ENCODE peak calls at places on chromosome 12, in nine cellular contexts. O, X, S, T, P, N, L, Z and U are unnamed samples.

GRCh38 chr12:96438330-96438729 is 38.1 kb upstream of the CDK17 start:
- DNase-seq in X (no peak), Z (no peak), P (no peak), L (no peak), S (no peak), T (no peak), O (no peak), N (no peak), U (no peak)

GRCh38 chr12:31859232-31859977 is 99.8 kb upstream of the RESF1 start:
- DNase-seq in T (no peak), L (no peak), S (no peak), X (no peak), N (no peak), O (peak; percentile 8), Z (no peak), P (no peak), U (no peak)

GRCh38 chr12:89212339-89212771 is 139.9 kb downstream of the DUSP6 start:
- DNase-seq in O (peak; percentile 16), L (no peak), Z (peak; percentile 31), N (no peak), P (no peak), X (no peak), T (peak; percentile 23), S (no peak), U (no peak)

GRCh38 chr12:14824012-14824634 is 10.1 kb upstream of the SMCO3 start:
- DNase-seq in S (no peak), P (no peak), N (peak; percentile 56), T (no peak), X (no peak), Z (peak; percentile 72), O (no peak), L (no peak), U (no peak)

GRCh38 chr12:4242595-4242994 is 31.0 kb upstream of the CCND2 start:
- DNase-seq in N (no peak), O (no peak), P (no peak), L (no peak), Z (no peak), S (no peak), X (no peak), T (no peak), U (no peak)

GRCh38 chr12:56682323-56682722 is 5.8 kb downstream of the PTGES3 start:
- DNase-seq in X (no peak), O (no peak), S (no peak), Z (no peak), T (no peak), L (no peak), P (no peak), N (no peak), U (no peak)

GRCh38 chr12:57459750-57460400 is at the start of gene GLI1:
- DNase-seq in Z (no peak), X (no peak), S (no peak), L (peak; percentile 41), P (peak; percentile 82), T (no peak), N (no peak), O (no peak), U (no peak)

GRCh38 chr12:42859612-42860011 is 270.1 kb upstream of the PRICKLE1 start:
- DNase-seq in P (no peak), O (no peak), S (no peak), T (no peak), Z (no peak), L (peak; percentile 9), N (no peak), X (no peak), U (no peak)

GRCh38 chr12:130613131-130613530 is 103.0 kb downstream of the RIMBP2 start:
- DNase-seq in S (no peak), T (no peak), L (no peak), O (no peak), Z (no peak), X (no peak), P (no peak), N (no peak), U (no peak)

GRCh38 chr12:111785651-111786050 is 18.9 kb downstream of the ALDH2 start:
- DNase-seq in X (no peak), P (no peak), L (no peak), S (no peak), Z (no peak), T (no peak), N (no peak), O (no peak), U (no peak)

GRCh38 chr12:125983784-125984510 is 918.7 kb downstream of the AACS start:
- DNase-seq in T (no peak), X (no peak), Z (no peak), S (no peak), N (peak; percentile 4), L (no peak), P (peak; percentile 94), O (no peak), U (no peak)

GRCh38 chr12:31234053-31234835 is 91.7 kb downstream of the SINHCAF start:
- DNase-seq in Z (no peak), P (no peak), T (no peak), S (no peak), X (no peak), L (no peak), N (no peak), O (no peak), U (no peak)

GRCh38 chr12:25005376-25005775 is 56.5 kb upstream of the BCAT1 start:
- DNase-seq in S (no peak), N (no peak), T (no peak), L (no peak), O (no peak), X (no peak), Z (no peak), P (no peak), U (no peak)

GRCh38 chr12:108850854-108851573 is 6.4 kb downstream of the SSH1 start:
- DNase-seq in Z (no peak), T (peak; percentile 57), L (no peak), P (no peak), N (no peak), S (no peak), O (no peak), X (no peak), U (no peak)

GRCh38 chr12:42361909-42362706 is 36.1 kb downstream of the PPHLN1 start:
- DNase-seq in S (no peak), P (no peak), O (no peak), Z (peak; percentile 24), N (no peak), L (no peak), T (no peak), X (no peak), U (no peak)

GRCh38 chr12:132523576-132524331 is 33.8 kb downstream of the FBRSL1 start:
- DNase-seq in O (peak; percentile 73), S (peak; percentile 28), P (peak; percentile 75), L (peak; percentile 78), Z (peak; percentile 35), T (peak; percentile 58), X (no peak), N (peak; percentile 48), U (no peak)
- TF ChIP-seq CTCF in O (peak; percentile 79), S (peak; percentile 89), P (peak; percentile 85), L (peak; percentile 73), Z (peak; percentile 83), T (peak; percentile 70), X (peak; percentile 88), N (peak; percentile 55), U (peak; percentile 84)

GRCh38 chr12:29780084-29780483 is 3.7 kb downstream of the TMTC1 start:
- DNase-seq in O (no peak), S (no peak), N (no peak), T (no peak), X (no peak), P (no peak), Z (no peak), L (no peak), U (no peak)

GRCh38 chr12:29781176-29781575 is 2.6 kb downstream of the TMTC1 start:
- DNase-seq in S (no peak), P (no peak), O (no peak), Z (no peak), T (no peak), L (no peak), X (no peak), N (no peak), U (no peak)

GRCh38 chr12:29782821-29783772 is 645 bp downstream of the TMTC1 start:
- DNase-seq in L (peak; percentile 19), P (peak; percentile 77), O (no peak), X (no peak), Z (no peak), N (peak; percentile 45), S (peak; percentile 39), T (peak; percentile 32), U (no peak)

GRCh38 chr12:29782285-29782820 is 1.4 kb downstream of the TMTC1 start:
- DNase-seq in O (no peak), S (peak; percentile 70), T (no peak), P (peak; percentile 48), X (peak; percentile 22), Z (peak; percentile 81), L (peak; percentile 29), N (peak; percentile 79), U (no peak)

GRCh38 chr12:29781705-29782266 is 2.0 kb downstream of the TMTC1 start:
- DNase-seq in N (no peak), T (no peak), S (no peak), P (no peak), O (no peak), Z (no peak), L (no peak), X (no peak), U (no peak)
- H3K4me3 ChIP-seq in N (peak overlapping the region; percentile 58), T (peak overlapping the region; percentile 94), S (peak overlapping the region; percentile 75), P (peak overlapping the region; percentile 82), O (peak overlapping the region; percentile 55), Z (no peak overlapping the region), L (peak overlapping the region; percentile 48), X (peak overlapping the region; percentile 59), U (no peak overlapping the region)

DNA sequence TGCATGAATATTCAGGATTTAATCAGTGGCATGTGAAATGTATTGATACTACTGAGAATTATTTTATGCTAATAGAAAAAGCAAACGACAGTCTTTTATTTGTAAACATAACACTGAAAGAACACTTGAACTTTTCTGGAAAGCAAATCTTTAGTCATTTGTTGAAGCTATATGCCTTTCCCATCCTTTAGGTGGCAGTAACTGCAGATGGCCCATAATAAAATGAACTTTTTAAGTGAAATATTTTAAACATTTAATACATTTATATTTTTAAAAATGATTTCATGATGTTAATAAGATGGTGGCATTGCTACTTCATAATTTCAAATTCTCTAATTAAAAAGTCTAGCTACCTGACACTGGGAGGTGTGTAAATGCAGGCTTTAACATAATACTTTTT is 13.9 kb upstream of the KRR1 start:
- DNase-seq in T (no peak), O (no peak), Z (no peak), L (no peak), X (no peak), N (no peak), S (no peak), P (no peak), U (no peak)
- TF ChIP-seq CTCF in T (no peak), O (no peak), Z (no peak), L (no peak), X (peak; percentile 50), N (no peak), S (peak; percentile 33), P (peak; percentile 11), U (peak; percentile 55)

GRCh38 chr12:104049278-104050257 is at the start of gene GLT8D2:
- DNase-seq in N (peak; percentile 52), O (peak; percentile 25), P (peak; percentile 74), S (peak; percentile 89), T (peak; percentile 60), L (peak; percentile 46), Z (peak; percentile 49), X (peak; percentile 66), U (no peak)
- H3K4me3 ChIP-seq in N (peak within 1 kb of the TSS; percentile 45), O (peak within 1 kb of the TSS; percentile 37), P (peak within 1 kb of the TSS; percentile 55), S (peak within 1 kb of the TSS; percentile 68), T (peak within 1 kb of the TSS; percentile 58), L (peak within 1 kb of the TSS; percentile 37), Z (peak within 1 kb of the TSS; percentile 34), X (peak within 1 kb of the TSS; percentile 40), U (peak within 1 kb of the TSS; percentile 56)

GRCh38 chr12:132761911-132762583 is 415 bp upstream of the ANKLE2 start:
- DNase-seq in S (peak; percentile 88), N (peak; percentile 92), L (peak; percentile 59), X (peak; percentile 49), O (peak; percentile 90), T (peak; percentile 73), P (peak; percentile 96), Z (peak; percentile 70), U (peak; percentile 19)
- TF ChIP-seq CTCF in S (peak; percentile 12), N (peak; percentile 18), L (peak; percentile 33), X (peak; percentile 25), O (peak; percentile 46), T (peak; percentile 19), P (peak; percentile 36), Z (peak; percentile 43), U (no peak)